ENCODE peak calls at places on chromosomes 4 and X, in seven cellular contexts. One of them, this sample, is unnamed.

GRCh38 chrX:66635360-66635759 is 3.5 kb downstream of the EDA2R start:
- DNase-seq in T-helper 2 cell: no peak
- DNase-seq in suprapubic skin: no peak
- DNase-seq in smooth muscle cell of the brain vasculature: peak
- DNase-seq in nephron progenitor cell: no peak
- DNase-seq in heart right ventricle: no peak
- DNase-seq in endothelial cell: no peak
- DNase-seq in this sample: no peak

GRCh38 chr4:151408630-151409469 is at the start of gene FHIP1A:
- DNase-seq in T-helper 2 cell: peak
- DNase-seq in suprapubic skin: peak
- DNase-seq in smooth muscle cell of the brain vasculature: peak
- DNase-seq in nephron progenitor cell: peak
- DNase-seq in heart right ventricle: peak
- DNase-seq in endothelial cell: peak
- DNase-seq in this sample: peak

GRCh38 chr4:86338521-86338920 is 21.3 kb downstream of the MAPK10 start:
- DNase-seq in T-helper 2 cell: no peak
- DNase-seq in suprapubic skin: no peak
- DNase-seq in smooth muscle cell of the brain vasculature: no peak
- DNase-seq in nephron progenitor cell: no peak
- DNase-seq in heart right ventricle: no peak
- DNase-seq in endothelial cell: no peak
- DNase-seq in this sample: no peak

GRCh38 chr4:5712517-5712916 is 1.5 kb downstream of the EVC start:
- DNase-seq in T-helper 2 cell: peak
- DNase-seq in suprapubic skin: no peak
- DNase-seq in smooth muscle cell of the brain vasculature: no peak
- DNase-seq in nephron progenitor cell: no peak
- DNase-seq in heart right ventricle: no peak
- DNase-seq in endothelial cell: no peak
- DNase-seq in this sample: no peak

GRCh38 chr4:122963222-122963621 is 40.8 kb upstream of the NUDT6 start:
- DNase-seq in T-helper 2 cell: no peak
- DNase-seq in suprapubic skin: no peak
- DNase-seq in smooth muscle cell of the brain vasculature: no peak
- DNase-seq in nephron progenitor cell: no peak
- DNase-seq in heart right ventricle: no peak
- DNase-seq in endothelial cell: no peak
- DNase-seq in this sample: no peak

GRCh38 chr4:174156239-174156826 is 127.1 kb downstream of the FBXO8 start:
- DNase-seq in T-helper 2 cell: peak
- DNase-seq in suprapubic skin: no peak
- DNase-seq in smooth muscle cell of the brain vasculature: peak
- DNase-seq in nephron progenitor cell: no peak
- DNase-seq in heart right ventricle: peak
- DNase-seq in endothelial cell: no peak
- DNase-seq in this sample: peak

GRCh38 chrX:106898462-106898861 is 4.7 kb downstream of the RIPPLY1 start:
- DNase-seq in T-helper 2 cell: peak
- DNase-seq in suprapubic skin: no peak
- DNase-seq in smooth muscle cell of the brain vasculature: no peak
- DNase-seq in nephron progenitor cell: no peak
- DNase-seq in heart right ventricle: no peak
- DNase-seq in endothelial cell: peak
- DNase-seq in this sample: no peak

GRCh38 chrX:19513383-19513782 is 1.9 kb downstream of the MAP3K15 start:
- DNase-seq in T-helper 2 cell: no peak
- DNase-seq in suprapubic skin: no peak
- DNase-seq in smooth muscle cell of the brain vasculature: no peak
- DNase-seq in nephron progenitor cell: peak
- DNase-seq in heart right ventricle: no peak
- DNase-seq in endothelial cell: no peak
- DNase-seq in this sample: peak

GRCh38 chrX:130826249-130826648 is 76.8 kb downstream of the ENOX2 start:
- DNase-seq in T-helper 2 cell: no peak
- DNase-seq in suprapubic skin: no peak
- DNase-seq in smooth muscle cell of the brain vasculature: no peak
- DNase-seq in nephron progenitor cell: no peak
- DNase-seq in heart right ventricle: no peak
- DNase-seq in endothelial cell: no peak
- DNase-seq in this sample: no peak

GRCh38 chr4:6110681-6111353 is 89.5 kb downstream of the JAKMIP1 start:
- DNase-seq in T-helper 2 cell: no peak
- DNase-seq in suprapubic skin: no peak
- DNase-seq in smooth muscle cell of the brain vasculature: no peak
- DNase-seq in nephron progenitor cell: no peak
- DNase-seq in heart right ventricle: no peak
- DNase-seq in endothelial cell: no peak
- DNase-seq in this sample: no peak

GRCh38 chr4:173370130-173370476 is 651 bp upstream of the SAP30 start:
- DNase-seq in T-helper 2 cell: peak
- DNase-seq in suprapubic skin: peak
- DNase-seq in smooth muscle cell of the brain vasculature: no peak
- DNase-seq in nephron progenitor cell: peak
- DNase-seq in heart right ventricle: peak
- DNase-seq in endothelial cell: peak
- DNase-seq in this sample: peak

GRCh38 chr4:15893967-15894366 is 44.6 kb downstream of the FGFBP1 start:
- DNase-seq in T-helper 2 cell: no peak
- DNase-seq in suprapubic skin: no peak
- DNase-seq in smooth muscle cell of the brain vasculature: peak
- DNase-seq in nephron progenitor cell: no peak
- DNase-seq in heart right ventricle: no peak
- DNase-seq in endothelial cell: no peak
- DNase-seq in this sample: no peak

GRCh38 chr4:78707268-78707667 is 68.9 kb upstream of the BMP2K start:
- DNase-seq in T-helper 2 cell: no peak
- DNase-seq in suprapubic skin: no peak
- DNase-seq in smooth muscle cell of the brain vasculature: no peak
- DNase-seq in nephron progenitor cell: no peak
- DNase-seq in heart right ventricle: no peak
- DNase-seq in endothelial cell: no peak
- DNase-seq in this sample: no peak

GRCh38 chrX:138765061-138765460 is 53.5 kb upstream of the FGF13 start:
- DNase-seq in T-helper 2 cell: no peak
- DNase-seq in suprapubic skin: no peak
- DNase-seq in smooth muscle cell of the brain vasculature: no peak
- DNase-seq in nephron progenitor cell: no peak
- DNase-seq in heart right ventricle: no peak
- DNase-seq in endothelial cell: no peak
- DNase-seq in this sample: no peak

GRCh38 chrX:149120459-149120858 is 384.6 kb downstream of the IDS start:
- DNase-seq in T-helper 2 cell: no peak
- DNase-seq in suprapubic skin: no peak
- DNase-seq in smooth muscle cell of the brain vasculature: no peak
- DNase-seq in nephron progenitor cell: peak
- DNase-seq in heart right ventricle: no peak
- DNase-seq in endothelial cell: no peak
- DNase-seq in this sample: no peak

GRCh38 chr4:189202869-189203271 is 737.8 kb upstream of the FRG1 start:
- DNase-seq in T-helper 2 cell: peak
- DNase-seq in suprapubic skin: no peak
- DNase-seq in smooth muscle cell of the brain vasculature: no peak
- DNase-seq in nephron progenitor cell: no peak
- DNase-seq in heart right ventricle: no peak
- DNase-seq in endothelial cell: no peak
- DNase-seq in this sample: no peak

GRCh38 chr4:121212801-121213200 is 48.7 kb upstream of the TNIP3 start:
- DNase-seq in T-helper 2 cell: no peak
- DNase-seq in suprapubic skin: no peak
- DNase-seq in smooth muscle cell of the brain vasculature: no peak
- DNase-seq in nephron progenitor cell: no peak
- DNase-seq in heart right ventricle: no peak
- DNase-seq in endothelial cell: no peak
- DNase-seq in this sample: no peak

GRCh38 chr4:144178414-144178813 is 37.9 kb upstream of the GYPA start:
- DNase-seq in T-helper 2 cell: no peak
- DNase-seq in suprapubic skin: no peak
- DNase-seq in smooth muscle cell of the brain vasculature: no peak
- DNase-seq in nephron progenitor cell: no peak
- DNase-seq in heart right ventricle: no peak
- DNase-seq in endothelial cell: no peak
- DNase-seq in this sample: no peak

GRCh38 chr4:34720563-34720962 is 1523.8 kb downstream of the ARAP2 start:
- DNase-seq in T-helper 2 cell: peak
- DNase-seq in suprapubic skin: no peak
- DNase-seq in smooth muscle cell of the brain vasculature: peak
- DNase-seq in nephron progenitor cell: no peak
- DNase-seq in heart right ventricle: no peak
- DNase-seq in endothelial cell: no peak
- DNase-seq in this sample: peak

GRCh38 chrX:1223253-1223621 is 10.8 kb upstream of the CRLF2 start:
- DNase-seq in T-helper 2 cell: no peak
- DNase-seq in suprapubic skin: no peak
- DNase-seq in smooth muscle cell of the brain vasculature: no peak
- DNase-seq in nephron progenitor cell: no peak
- DNase-seq in heart right ventricle: no peak
- DNase-seq in endothelial cell: no peak
- DNase-seq in this sample: no peak

GRCh38 chrX:108735087-108735679 is 1.2 kb downstream of the IRS4 start:
- DNase-seq in T-helper 2 cell: no peak
- DNase-seq in suprapubic skin: no peak
- DNase-seq in smooth muscle cell of the brain vasculature: no peak
- DNase-seq in nephron progenitor cell: peak
- DNase-seq in heart right ventricle: no peak
- DNase-seq in endothelial cell: no peak
- DNase-seq in this sample: peak

GRCh38 chr4:8911311-8912088 is 39.9 kb upstream of the HMX1 start:
- DNase-seq in T-helper 2 cell: no peak
- DNase-seq in suprapubic skin: peak
- DNase-seq in smooth muscle cell of the brain vasculature: no peak
- DNase-seq in nephron progenitor cell: no peak
- DNase-seq in heart right ventricle: no peak
- DNase-seq in endothelial cell: peak
- DNase-seq in this sample: no peak

GRCh38 chr4:71472946-71473345 is 134.1 kb downstream of the SLC4A4 start:
- DNase-seq in T-helper 2 cell: no peak
- DNase-seq in suprapubic skin: no peak
- DNase-seq in smooth muscle cell of the brain vasculature: no peak
- DNase-seq in nephron progenitor cell: no peak
- DNase-seq in heart right ventricle: no peak
- DNase-seq in endothelial cell: no peak
- DNase-seq in this sample: no peak

GRCh38 chr4:151174784-151175183 is 75.4 kb downstream of the RPS3A start:
- DNase-seq in T-helper 2 cell: no peak
- DNase-seq in suprapubic skin: no peak
- DNase-seq in smooth muscle cell of the brain vasculature: no peak
- DNase-seq in nephron progenitor cell: no peak
- DNase-seq in heart right ventricle: no peak
- DNase-seq in endothelial cell: no peak
- DNase-seq in this sample: no peak

GRCh38 chr4:183240581-183241321 is 79.3 kb downstream of the CLDN22 start:
- DNase-seq in T-helper 2 cell: no peak
- DNase-seq in suprapubic skin: no peak
- DNase-seq in smooth muscle cell of the brain vasculature: no peak
- DNase-seq in nephron progenitor cell: no peak
- DNase-seq in heart right ventricle: no peak
- DNase-seq in endothelial cell: no peak
- DNase-seq in this sample: no peak

GRCh38 chr4:130336585-130337217 is 1240.7 kb downstream of the C4orf33 start:
- DNase-seq in T-helper 2 cell: no peak
- DNase-seq in suprapubic skin: no peak
- DNase-seq in smooth muscle cell of the brain vasculature: peak
- DNase-seq in nephron progenitor cell: no peak
- DNase-seq in heart right ventricle: no peak
- DNase-seq in endothelial cell: no peak
- DNase-seq in this sample: no peak

GRCh38 chrX:8988456-8988855 is 45.5 kb downstream of the FAM9B start:
- DNase-seq in T-helper 2 cell: no peak
- DNase-seq in suprapubic skin: peak
- DNase-seq in smooth muscle cell of the brain vasculature: no peak
- DNase-seq in nephron progenitor cell: no peak
- DNase-seq in heart right ventricle: peak
- DNase-seq in endothelial cell: no peak
- DNase-seq in this sample: no peak

GRCh38 chr4:11037637-11038036 is 353.1 kb upstream of the CLNK start:
- DNase-seq in T-helper 2 cell: no peak
- DNase-seq in suprapubic skin: no peak
- DNase-seq in smooth muscle cell of the brain vasculature: no peak
- DNase-seq in nephron progenitor cell: no peak
- DNase-seq in heart right ventricle: no peak
- DNase-seq in endothelial cell: no peak
- DNase-seq in this sample: no peak

GRCh38 chrX:9337056-9337455 is 127.8 kb upstream of the TBL1X start:
- DNase-seq in T-helper 2 cell: no peak
- DNase-seq in suprapubic skin: no peak
- DNase-seq in smooth muscle cell of the brain vasculature: no peak
- DNase-seq in nephron progenitor cell: no peak
- DNase-seq in heart right ventricle: no peak
- DNase-seq in endothelial cell: no peak
- DNase-seq in this sample: no peak

GRCh38 chrX:108664701-108665100 is 71.7 kb downstream of the IRS4 start:
- DNase-seq in T-helper 2 cell: no peak
- DNase-seq in suprapubic skin: no peak
- DNase-seq in smooth muscle cell of the brain vasculature: no peak
- DNase-seq in nephron progenitor cell: no peak
- DNase-seq in heart right ventricle: no peak
- DNase-seq in endothelial cell: no peak
- DNase-seq in this sample: no peak

GRCh38 chr4:173560896-173561295 is 30.9 kb upstream of the HAND2 start:
- DNase-seq in T-helper 2 cell: no peak
- DNase-seq in suprapubic skin: no peak
- DNase-seq in smooth muscle cell of the brain vasculature: no peak
- DNase-seq in nephron progenitor cell: no peak
- DNase-seq in heart right ventricle: no peak
- DNase-seq in endothelial cell: no peak
- DNase-seq in this sample: no peak

GRCh38 chr4:151568966-151569365 is 160.0 kb downstream of the FHIP1A start:
- DNase-seq in T-helper 2 cell: no peak
- DNase-seq in suprapubic skin: no peak
- DNase-seq in smooth muscle cell of the brain vasculature: no peak
- DNase-seq in nephron progenitor cell: no peak
- DNase-seq in heart right ventricle: no peak
- DNase-seq in endothelial cell: no peak
- DNase-seq in this sample: no peak

GRCh38 chr4:174284181-174284886 is 623 bp downstream of the CEP44 start:
- DNase-seq in T-helper 2 cell: no peak
- DNase-seq in suprapubic skin: no peak
- DNase-seq in smooth muscle cell of the brain vasculature: peak
- DNase-seq in nephron progenitor cell: peak
- DNase-seq in heart right ventricle: no peak
- DNase-seq in endothelial cell: no peak
- DNase-seq in this sample: peak

GRCh38 chr4:139214039-139214534 is 37.1 kb upstream of the ELF2 start:
- DNase-seq in T-helper 2 cell: no peak
- DNase-seq in suprapubic skin: no peak
- DNase-seq in smooth muscle cell of the brain vasculature: no peak
- DNase-seq in nephron progenitor cell: peak
- DNase-seq in heart right ventricle: peak
- DNase-seq in endothelial cell: no peak
- DNase-seq in this sample: no peak

GRCh38 chrX:14936561-14936960 is 63.3 kb downstream of the MOSPD2 start:
- DNase-seq in T-helper 2 cell: no peak
- DNase-seq in suprapubic skin: no peak
- DNase-seq in smooth muscle cell of the brain vasculature: no peak
- DNase-seq in nephron progenitor cell: no peak
- DNase-seq in heart right ventricle: no peak
- DNase-seq in endothelial cell: no peak
- DNase-seq in this sample: no peak

GRCh38 chr4:106036848-106037247 is 141.6 kb downstream of the NPNT start:
- DNase-seq in T-helper 2 cell: no peak
- DNase-seq in suprapubic skin: no peak
- DNase-seq in smooth muscle cell of the brain vasculature: no peak
- DNase-seq in nephron progenitor cell: no peak
- DNase-seq in heart right ventricle: no peak
- DNase-seq in endothelial cell: no peak
- DNase-seq in this sample: no peak

GRCh38 chr4:88018471-88018870 is 11.0 kb downstream of the PKD2 start:
- DNase-seq in T-helper 2 cell: no peak
- DNase-seq in suprapubic skin: peak
- DNase-seq in smooth muscle cell of the brain vasculature: no peak
- DNase-seq in nephron progenitor cell: no peak
- DNase-seq in heart right ventricle: peak
- DNase-seq in endothelial cell: no peak
- DNase-seq in this sample: no peak

GRCh38 chr4:99221980-99222379 is 2.9 kb upstream of the ADH6 start:
- DNase-seq in T-helper 2 cell: no peak
- DNase-seq in suprapubic skin: no peak
- DNase-seq in smooth muscle cell of the brain vasculature: no peak
- DNase-seq in nephron progenitor cell: no peak
- DNase-seq in heart right ventricle: no peak
- DNase-seq in endothelial cell: no peak
- DNase-seq in this sample: no peak

This sample was measured in NCI-H146.